ENCODE peak calls at places on chromosomes 16 and 17, in six cellular contexts. Z is heart left ventricle, D is tibial artery, Y is colonic mucosa, J is tibial nerve, P is pancreas. B is an unnamed sample. For H3K36me3, the result is how much of the 10 kb centered on the place peaks cover.

GRCh38 chr17:77372444-77373297 is 231.9 kb downstream of the SEC14L1 start:
- DNase-seq in Z (peak), D (peak), Y (peak), J (peak), P (peak), B (peak)

GRCh38 chr17:10290046-10290445 is 82.8 kb downstream of the MYH13 start:
- DNase-seq in Z (peak), D (no peak), Y (no peak), J (no peak), P (no peak), B (no peak)

GRCh38 chr17:82889496-82890338 is 49.9 kb upstream of the ZNF750 start:
- DNase-seq in Z (peak), D (no peak), Y (peak), J (no peak), P (peak), B (no peak)

GRCh38 chr17:14690704-14691103 is 389.8 kb downstream of the HS3ST3B1 start:
- DNase-seq in Z (no peak), D (no peak), Y (no peak), J (no peak), P (no peak), B (no peak)

GRCh38 chr17:47907932-47908562 is 12.0 kb downstream of the SP2 start:
- DNase-seq in Z (no peak), D (no peak), Y (no peak), J (no peak), P (no peak), B (no peak)

GRCh38 chr16:89489040-89489721 is 1.2 kb downstream of the ANKRD11 start:
- DNase-seq in Z (peak), D (peak), Y (peak), J (peak), P (peak), B (peak)

GRCh38 chr17:68035131-68035522 is 408 bp upstream of the KPNA2 start:
- DNase-seq in Z (peak), D (peak), Y (peak), J (peak), P (peak), B (peak)

GRCh38 chr16:3171855-3172593 is 16.0 kb upstream of the OR1F1 start:
- DNase-seq in Z (no peak), D (no peak), Y (no peak), J (no peak), P (no peak), B (no peak)

GRCh38 chr16:67645397-67646121 is 615 bp downstream of the CARMIL2 start:
- DNase-seq in Z (no peak), D (no peak), Y (no peak), J (no peak), P (no peak), B (no peak)

GRCh38 chr17:65514082-65514481 is 47.4 kb downstream of the AXIN2 start:
- DNase-seq in Z (no peak), D (no peak), Y (no peak), J (no peak), P (no peak), B (no peak)

GRCh38 chr16:88455610-88456355 is 2.7 kb downstream of the ZFPM1 start:
- DNase-seq in Z (no peak), D (no peak), Y (peak), J (no peak), P (peak), B (no peak)

GRCh38 chr16:200388-200787 is 20.1 kb downstream of the HBQ1 start:
- DNase-seq in Z (no peak), D (no peak), Y (no peak), J (no peak), P (no peak), B (no peak)

GRCh38 chr16:83420206-83420760 is 387.5 kb upstream of the HSBP1 start:
- DNase-seq in Z (no peak), D (no peak), Y (no peak), J (no peak), P (no peak), B (no peak)

GRCh38 chr17:78766225-78766624 is 15.8 kb downstream of the CYTH1 start:
- DNase-seq in Z (no peak), D (no peak), Y (no peak), J (no peak), P (no peak), B (no peak)

GRCh38 chr17:77380411-77381184 is 239.8 kb downstream of the SEC14L1 start:
- DNase-seq in Z (no peak), D (no peak), Y (no peak), J (no peak), P (no peak), B (no peak)

GRCh38 chr17:67672592-67672991 is 45.1 kb upstream of the NOL11 start:
- DNase-seq in Z (no peak), D (no peak), Y (no peak), J (no peak), P (no peak), B (no peak)

GRCh38 chr16:53619247-53619646 is 84.4 kb downstream of the RPGRIP1L start:
- DNase-seq in Z (no peak), D (no peak), Y (no peak), J (no peak), P (no peak), B (no peak)

GRCh38 chr16:83706394-83706793 is 101.4 kb upstream of the HSBP1 start:
- DNase-seq in Z (no peak), D (no peak), Y (no peak), J (no peak), P (no peak), B (no peak)

GRCh38 chr17:31581022-31581483 is 189.6 kb downstream of the RAB11FIP4 start:
- DNase-seq in Z (peak), D (peak), Y (no peak), J (no peak), P (peak), B (peak)

DNA sequence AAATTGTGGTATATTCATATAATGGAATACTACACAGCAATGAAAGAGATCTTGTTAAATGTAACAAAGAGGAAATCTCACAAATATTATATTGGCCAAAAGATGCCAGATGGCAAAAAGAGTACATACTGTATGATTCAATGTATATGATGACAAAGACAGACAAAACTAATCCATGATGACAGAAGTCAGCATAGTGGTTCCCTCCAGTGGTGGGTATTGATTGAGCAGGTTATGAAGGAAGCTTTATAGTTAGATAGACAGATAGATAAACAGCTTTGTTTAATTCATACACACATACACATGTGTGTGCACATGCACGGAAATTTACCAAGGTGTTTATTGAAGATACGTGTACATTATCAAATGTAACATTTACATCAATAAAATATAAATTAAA is 74.4 kb upstream of the SMIM36 start:
- DNase-seq in Z (no peak), D (no peak), Y (no peak), J (no peak), P (no peak), B (no peak)
- TF ChIP-seq CTCF in Z (no peak), D (no peak), Y (no peak), J (no peak), P (no peak), B (no peak)

GRCh38 chr17:40084477-40084876 is 15.9 kb downstream of the NR1D1 start:
- DNase-seq in Z (no peak), D (no peak), Y (no peak), J (no peak), P (no peak), B (no peak)

GRCh38 chr17:40086150-40087044 is 14.0 kb downstream of the NR1D1 start:
- DNase-seq in Z (no peak), D (peak), Y (no peak), J (no peak), P (peak), B (no peak)

GRCh38 chr17:40089085-40089895 is 11.1 kb downstream of the NR1D1 start:
- DNase-seq in Z (no peak), D (peak), Y (no peak), J (no peak), P (no peak), B (no peak)

GRCh38 chr17:40087903-40088718 is 12.3 kb downstream of the NR1D1 start:
- DNase-seq in Z (no peak), D (no peak), Y (no peak), J (no peak), P (no peak), B (no peak)

GRCh38 chr17:40087049-40087794 is 13.2 kb downstream of the NR1D1 start:
- DNase-seq in Z (no peak), D (peak), Y (no peak), J (no peak), P (no peak), B (no peak)
- H3K27ac ChIP-seq in Z (no peak), D (peak), Y (no peak), J (peak), P (no peak), B (no peak)

GRCh38 chr17:6588165-6588564 is 31.8 kb upstream of the PITPNM3 start:
- DNase-seq in Z (no peak), D (no peak), Y (no peak), J (no peak), P (no peak), B (no peak)

GRCh38 chr17:6592193-6592592 is 35.8 kb upstream of the PITPNM3 start:
- DNase-seq in Z (no peak), D (no peak), Y (no peak), J (no peak), P (no peak), B (no peak)

GRCh38 chr17:6591599-6592158 is 35.3 kb upstream of the PITPNM3 start:
- DNase-seq in Z (no peak), D (no peak), Y (no peak), J (no peak), P (no peak), B (no peak)

GRCh38 chr17:6587310-6587709 is 31.0 kb upstream of the PITPNM3 start:
- DNase-seq in Z (no peak), D (no peak), Y (no peak), J (no peak), P (no peak), B (no peak)

DNA sequence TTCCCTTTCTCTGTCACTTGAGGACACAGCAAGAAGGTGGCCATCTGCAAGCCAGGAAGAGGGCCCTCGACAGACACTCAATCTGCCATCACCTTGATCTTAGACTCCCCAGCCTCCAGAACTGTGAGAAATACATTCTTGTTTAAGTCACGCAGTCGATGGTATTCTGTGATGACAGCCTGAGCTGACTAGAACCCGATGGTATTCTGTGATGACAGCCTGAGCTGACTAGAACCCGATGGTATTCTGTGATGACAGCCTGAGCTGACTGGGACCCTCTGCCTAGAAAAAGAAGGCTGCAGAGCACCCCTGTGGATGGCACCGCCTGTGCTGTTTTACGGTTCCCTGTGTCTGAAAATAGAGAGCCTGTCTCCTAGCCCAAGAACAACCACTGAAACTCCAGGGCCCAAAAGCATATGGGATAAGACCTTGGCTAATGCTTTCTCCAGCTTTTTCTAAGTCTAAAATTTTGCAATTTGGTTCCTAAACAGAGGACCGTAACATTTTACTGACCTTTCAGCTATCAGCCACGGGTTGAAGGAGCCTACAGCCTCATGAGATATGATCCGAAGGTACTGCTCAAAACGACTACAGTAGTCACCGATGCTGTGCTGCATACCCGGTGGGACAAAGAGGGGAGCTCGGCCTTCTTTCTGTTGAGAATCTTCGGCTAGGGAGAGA is 33.1 kb upstream of the PITPNM3 start:
- DNase-seq in Z (no peak), D (no peak), Y (no peak), J (no peak), P (no peak), B (no peak)
- H3K36me3 ChIP-seq in Z (half or more), D (half or more), Y (under half), J (under half), P (under half), B (half or more)

GRCh38 chr17:29929006-29929543 is 953 bp downstream of the SSH2 start:
- DNase-seq in Z (no peak), D (no peak), Y (peak), J (no peak), P (peak), B (no peak)
- TF ChIP-seq CTCF in Z (no peak), D (no peak), Y (no peak), J (no peak), P (no peak), B (no peak)

GRCh38 chr16:56933828-56934598 is 2.1 kb downstream of the HERPUD1 start:
- DNase-seq in Z (no peak), D (no peak), Y (no peak), J (no peak), P (no peak), B (no peak)
- H3K27ac ChIP-seq in Z (peak), D (peak), Y (no peak), J (peak), P (peak), B (peak)

DNA sequence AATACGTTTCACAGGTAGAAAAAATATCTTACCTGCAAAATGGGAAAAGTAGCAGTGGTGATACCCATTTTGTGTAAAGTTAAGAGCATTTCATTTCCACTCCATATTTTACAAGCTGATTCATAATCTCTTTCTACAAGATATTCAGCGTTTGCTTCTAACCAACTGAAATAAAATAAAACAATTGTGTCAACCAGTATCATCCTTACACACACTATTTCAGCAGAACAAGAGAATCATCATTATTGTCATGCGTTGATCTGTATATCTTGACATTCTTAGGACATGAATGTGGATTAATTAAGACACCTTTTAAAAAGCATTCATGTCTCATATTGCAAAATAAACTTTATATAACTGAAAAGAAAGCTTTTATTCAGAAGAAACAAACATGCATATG is 69.8 kb downstream of the BRIP1 start:
- DNase-seq in Z (no peak), D (no peak), Y (no peak), J (no peak), P (no peak), B (no peak)
- H3K36me3 ChIP-seq in Z (under half), D (under half), Y (under half), J (under half), P (under half), B (under half)

GRCh38 chr16:24747425-24747824 is 18.0 kb downstream of the TNRC6A start:
- DNase-seq in Z (no peak), D (no peak), Y (no peak), J (no peak), P (no peak), B (no peak)

GRCh38 chr16:24741862-24742261 is 12.4 kb downstream of the TNRC6A start:
- DNase-seq in Z (no peak), D (no peak), Y (no peak), J (no peak), P (no peak), B (no peak)

GRCh38 chr16:24748242-24748641 is 18.8 kb downstream of the TNRC6A start:
- DNase-seq in Z (peak), D (peak), Y (no peak), J (peak), P (peak), B (peak)

GRCh38 chr16:24745791-24746190 is 16.3 kb downstream of the TNRC6A start:
- DNase-seq in Z (no peak), D (no peak), Y (no peak), J (no peak), P (no peak), B (no peak)
- TF ChIP-seq CTCF in Z (no peak), D (no peak), Y (no peak), J (no peak), P (no peak), B (no peak)

DNA sequence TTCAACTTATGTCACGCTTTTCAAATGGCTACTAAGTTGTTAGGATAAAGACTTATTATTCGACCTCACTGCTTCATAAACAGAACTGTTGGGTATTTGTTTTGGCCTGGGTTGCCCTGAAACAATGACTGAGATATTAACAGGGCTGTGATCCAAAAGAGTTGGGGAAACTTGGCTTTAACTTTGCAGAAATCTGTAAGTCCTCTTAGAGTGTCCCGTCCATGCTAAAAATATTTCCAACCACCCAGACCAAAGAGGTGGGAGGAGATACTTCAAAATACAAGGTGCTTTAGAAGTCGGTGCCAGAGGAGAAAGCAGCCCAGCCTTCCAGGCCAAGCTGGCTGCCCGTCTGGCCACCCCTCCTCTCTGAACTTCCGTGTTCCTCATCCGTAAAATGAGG is 16.1 kb upstream of the SPATA32 start:
- DNase-seq in Z (peak), D (no peak), Y (no peak), J (no peak), P (peak), B (no peak)
- H3K27ac ChIP-seq in Z (peak), D (peak), Y (no peak), J (peak), P (peak), B (peak)

B was measured in right atrium auricular region.